ENCODE peak calls at places on chromosomes 16 and 17, in four cellular contexts. N, P, L and U are unnamed samples.

GRCh38 chr16:87457724-87458423 is 35.0 kb downstream of the ZCCHC14 start:
- DNase-seq in P (peak), L (no peak), N (no peak), U (peak)

GRCh38 chr17:64622931-64623654 is 39.0 kb downstream of the SMURF2 start:
- DNase-seq in N (no peak), P (peak), L (peak), U (peak)

GRCh38 chr16:15643453-15644305 is 725 bp upstream of the MARF1 start:
- DNase-seq in P (peak), N (no peak), L (peak), U (peak)

GRCh38 chr17:58277107-58277506 is 3.6 kb downstream of the MPO start:
- DNase-seq in L (no peak), N (peak), P (peak), U (no peak)

GRCh38 chr16:4814542-4815173 is 12.2 kb upstream of the ROGDI start:
- DNase-seq in N (no peak), L (no peak), P (no peak), U (no peak)

GRCh38 chr16:47392114-47392513 is 68.7 kb downstream of the ITFG1 start:
- DNase-seq in L (peak), N (peak), P (peak), U (no peak)

GRCh38 chr17:6753006-6753445 is 2.8 kb upstream of the XAF1 start:
- DNase-seq in P (no peak), L (peak), N (no peak), U (no peak)

GRCh38 chr16:47359478-47359877 is 101.4 kb downstream of the ITFG1 start:
- DNase-seq in N (no peak), P (no peak), L (no peak), U (no peak)

GRCh38 chr16:77690416-77690815 is 31.9 kb upstream of the NUDT7 start:
- DNase-seq in L (no peak), N (no peak), P (no peak), U (no peak)

GRCh38 chr17:11899494-11899893 is 97.8 kb downstream of the ZNF18 start:
- DNase-seq in N (peak), L (no peak), P (no peak), U (no peak)

GRCh38 chr17:42459256-42459982 is 741 bp downstream of the ATP6V0A1 start:
- DNase-seq in N (peak), P (no peak), L (peak), U (no peak)

DNA sequence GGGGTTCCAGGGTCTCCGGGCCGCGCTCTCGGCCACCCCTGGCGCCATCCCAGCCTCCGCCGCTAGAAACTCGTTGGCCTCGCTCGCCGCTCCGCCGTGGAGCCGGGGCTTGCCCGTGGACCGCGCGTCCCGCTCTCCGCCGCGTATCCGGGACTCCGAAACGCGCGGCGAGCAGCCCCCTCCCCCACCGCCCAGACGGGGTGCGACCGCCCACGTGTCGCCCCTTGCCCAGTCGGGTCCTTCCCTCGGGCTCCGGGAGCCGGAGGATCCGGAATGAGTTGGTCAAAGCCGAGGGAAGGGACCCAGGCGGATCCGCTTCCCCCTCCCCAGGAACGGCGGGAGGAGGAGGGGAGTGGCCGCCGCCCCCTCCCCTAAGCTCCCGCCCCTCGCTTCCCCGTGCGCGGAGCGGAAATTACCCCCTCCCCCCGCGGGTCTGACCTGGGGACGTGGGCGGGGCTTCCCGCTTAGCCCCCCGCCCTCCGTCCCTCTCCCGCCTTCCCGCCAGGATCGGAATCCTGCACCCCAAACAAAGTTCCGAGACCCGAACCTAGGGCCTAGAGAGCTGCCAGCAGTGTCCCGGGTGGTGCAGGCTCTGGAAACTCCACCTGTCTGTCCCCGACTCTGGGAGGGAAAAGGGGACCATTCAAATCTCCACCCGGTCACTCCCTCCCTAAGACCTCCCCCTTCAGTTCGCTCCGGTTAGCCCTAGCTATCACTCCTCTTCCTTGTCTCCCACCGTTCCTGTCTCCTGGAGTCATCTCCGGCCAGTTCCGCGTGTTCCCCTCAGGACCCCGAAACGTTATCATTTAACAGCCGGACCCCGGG is 1.1 kb upstream of the IGF2BP1 start:
- DNase-seq in N (peak), P (no peak), L (peak), U (no peak)
- TF ChIP-seq TCF7L2 in N (no peak), P (no peak), L (no peak), U (no peak)

GRCh38 chr17:70677783-70678647 is 508.7 kb downstream of the KCNJ2 start:
- DNase-seq in N (no peak), L (peak), P (no peak), U (no peak)
- TF ChIP-seq REST in N (no peak), L (peak), P (no peak), U (no peak)

GRCh38 chr17:81340606-81341346 is 45.7 kb upstream of the SLC38A10 start:
- DNase-seq in N (no peak), P (no peak), L (no peak), U (no peak)
- H3K4me3 ChIP-seq in N (no peak), P (no peak), L (peak), U (peak)

DNA sequence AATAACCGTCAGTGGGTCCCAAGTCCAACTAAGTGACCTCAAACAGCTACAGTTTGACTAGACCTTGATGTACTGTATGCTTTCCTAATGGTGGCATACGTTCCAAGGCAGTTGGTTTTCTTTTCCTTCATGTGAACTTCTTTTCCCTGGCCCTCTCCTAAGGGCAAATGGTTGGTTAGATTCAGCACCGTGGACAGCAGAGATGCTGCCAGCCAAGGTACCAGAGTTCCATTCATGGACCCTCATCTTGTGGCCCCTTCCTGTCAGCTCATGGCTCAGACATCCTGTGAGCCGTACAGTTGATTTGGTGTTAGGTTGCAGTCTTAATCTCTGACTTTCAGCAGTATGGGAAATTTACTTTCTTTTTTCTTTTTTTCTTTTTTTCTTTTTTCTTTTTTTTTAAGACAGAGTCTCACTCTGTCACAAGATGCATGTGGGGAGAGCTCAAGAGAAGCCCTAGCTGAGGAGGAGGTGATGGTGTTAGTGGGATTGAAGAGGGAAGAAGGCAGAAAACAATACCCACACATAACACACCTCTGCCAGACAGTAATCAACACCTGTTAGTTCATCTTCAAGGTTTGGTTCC is 122.4 kb downstream of the USP31 start:
- DNase-seq in L (peak), N (no peak), P (no peak), U (no peak)
- TF ChIP-seq TCF7L2 in L (no peak), N (no peak), P (no peak), U (no peak)

DNA sequence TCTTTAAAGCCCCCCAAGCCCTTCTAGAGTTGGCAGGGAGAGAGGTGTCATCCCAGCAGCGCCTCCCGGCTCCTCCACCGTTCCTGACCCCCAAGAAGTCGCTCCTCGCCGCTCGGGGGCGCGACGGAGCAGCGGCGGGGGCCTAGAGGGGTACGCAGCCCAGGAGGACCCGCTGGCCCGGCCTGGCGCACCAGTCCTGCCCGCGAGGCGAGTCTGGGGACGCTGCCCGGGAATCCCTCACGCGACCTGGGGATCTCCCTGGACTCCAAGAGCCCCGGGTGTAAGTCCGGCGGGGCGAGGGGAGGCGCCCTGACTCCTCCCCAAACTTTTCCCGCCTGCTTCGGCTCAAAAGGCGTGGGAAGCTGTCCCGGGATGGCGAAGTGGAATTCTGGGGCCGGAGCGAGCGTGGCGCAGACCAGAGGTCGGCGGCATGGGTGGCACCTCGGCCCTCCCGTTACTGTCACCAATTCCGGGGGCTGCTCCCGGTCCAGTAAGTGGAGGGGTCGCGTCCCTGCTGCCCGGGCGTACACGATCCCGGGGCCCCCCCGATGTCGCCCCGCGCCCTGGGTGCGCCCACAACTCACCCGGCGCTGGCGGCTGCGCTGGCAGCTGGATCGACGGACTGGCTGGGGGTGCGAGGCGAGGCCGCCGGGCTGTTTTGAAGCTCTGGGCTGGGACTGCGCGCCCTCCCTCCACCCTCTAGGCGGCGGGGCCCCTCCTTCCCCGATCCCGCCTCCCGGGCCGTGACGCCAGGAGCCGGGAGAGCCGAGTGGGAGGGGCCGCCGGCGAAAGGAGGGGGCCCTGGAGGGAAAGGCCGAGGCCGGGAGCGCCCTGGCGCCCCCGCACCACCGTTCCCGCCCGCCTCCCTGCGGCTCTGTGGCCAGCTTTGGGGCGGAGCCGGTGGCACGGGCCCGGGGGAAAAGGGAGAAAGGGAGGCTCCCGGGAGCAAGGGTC is at the start of gene EMP2:
- DNase-seq in P (peak), N (peak), L (peak), U (no peak)
- TF ChIP-seq REST in P (no peak), N (no peak), L (no peak), U (no peak)

GRCh38 chr17:2598166-2598565 is 4.7 kb downstream of the PAFAH1B1 start:
- DNase-seq in N (no peak), P (no peak), L (no peak), U (no peak)
- H3K4me3 ChIP-seq in N (no peak), P (no peak), L (no peak), U (no peak)